ENCODE peak calls at places on chromosomes 4 and X, in ten cellular contexts. P, L, C, Y, H, R, K, X, A and Z are unnamed samples. For H3K27me3, the result is how much of the 10 kb centered on the place peaks cover.

GRCh38 chrX:120244735-120245498 is 5.7 kb upstream of the ZBTB33 start:
- DNase-seq in P (peak), L (peak), C (peak), Y (no peak), H (peak), R (peak), K (peak), X (peak), A (peak), Z (peak)

GRCh38 chrX:136210243-136210642 is 41.0 kb downstream of the MAP7D3 start:
- DNase-seq in P (no peak), L (no peak), C (no peak), Y (no peak), H (peak), R (no peak), K (no peak), X (no peak), A (no peak), Z (no peak)

GRCh38 chr4:140083320-140083719 is 70.7 kb downstream of the MAML3 start:
- DNase-seq in P (no peak), L (no peak), C (no peak), Y (no peak), H (no peak), R (no peak), K (no peak), X (no peak), A (no peak), Z (no peak)

GRCh38 chr4:185219551-185220344 is 10.3 kb downstream of the SNX25 start:
- DNase-seq in P (no peak), L (no peak), C (no peak), Y (peak), H (peak), R (peak), K (peak), X (no peak), A (peak), Z (no peak)

GRCh38 chrX:119398974-119399771 is at the start of gene SLC25A43:
- DNase-seq in P (peak), L (peak), C (peak), Y (no peak), H (peak), R (peak), K (peak), X (no peak), A (peak), Z (no peak)

GRCh38 chrX:54157561-54157960 is 25.5 kb downstream of the FAM120C start:
- DNase-seq in P (no peak), L (no peak), C (no peak), Y (no peak), H (no peak), R (no peak), K (no peak), X (no peak), A (no peak), Z (no peak)

GRCh38 chr4:71978192-71978845 is 53.5 kb upstream of the NPFFR2 start:
- DNase-seq in P (no peak), L (no peak), C (no peak), Y (no peak), H (no peak), R (no peak), K (no peak), X (no peak), A (no peak), Z (no peak)

GRCh38 chr4:123919576-123920098 is 523.0 kb downstream of the SPRY1 start:
- DNase-seq in P (no peak), L (no peak), C (no peak), Y (no peak), H (no peak), R (no peak), K (no peak), X (no peak), A (no peak), Z (no peak)

GRCh38 chr4:40586729-40587128 is 42.9 kb downstream of the RBM47 start:
- DNase-seq in P (peak), L (no peak), C (peak), Y (no peak), H (no peak), R (no peak), K (no peak), X (no peak), A (peak), Z (no peak)

GRCh38 chrX:115378471-115378870 is 89.0 kb downstream of the LUZP4 start:
- DNase-seq in P (no peak), L (no peak), C (no peak), Y (no peak), H (no peak), R (no peak), K (no peak), X (no peak), A (no peak), Z (no peak)

GRCh38 chr4:122000849-122001248 is 49.0 kb upstream of the TRPC3 start:
- DNase-seq in P (no peak), L (no peak), C (no peak), Y (no peak), H (no peak), R (no peak), K (no peak), X (no peak), A (no peak), Z (no peak)

GRCh38 chrX:107766470-107767140 is 9.0 kb downstream of the TSC22D3 start:
- DNase-seq in P (no peak), L (no peak), C (peak), Y (no peak), H (no peak), R (peak), K (peak), X (no peak), A (peak), Z (no peak)

GRCh38 chr4:130099159-130099558 is 1003.2 kb downstream of the C4orf33 start:
- DNase-seq in P (no peak), L (no peak), C (no peak), Y (no peak), H (no peak), R (no peak), K (no peak), X (no peak), A (no peak), Z (no peak)

GRCh38 chrX:23864719-23865349 is 42.9 kb downstream of the APOO start:
- DNase-seq in P (no peak), L (no peak), C (no peak), Y (no peak), H (no peak), R (no peak), K (no peak), X (no peak), A (no peak), Z (peak)

GRCh38 chr4:71595576-71596108 is 188.2 kb downstream of the GC start:
- DNase-seq in P (no peak), L (no peak), C (no peak), Y (no peak), H (no peak), R (no peak), K (no peak), X (no peak), A (no peak), Z (no peak)

GRCh38 chr4:41212221-41213203 is 1.8 kb downstream of the APBB2 start:
- DNase-seq in P (peak), L (no peak), C (peak), Y (no peak), H (no peak), R (peak), K (no peak), X (no peak), A (peak), Z (peak)

GRCh38 chr4:121784401-121784800 is 16.7 kb upstream of the EXOSC9 start:
- DNase-seq in P (no peak), L (no peak), C (no peak), Y (no peak), H (no peak), R (no peak), K (no peak), X (no peak), A (no peak), Z (no peak)

GRCh38 chr4:148310756-148311155 is 131.5 kb downstream of the NR3C2 start:
- DNase-seq in P (no peak), L (no peak), C (no peak), Y (no peak), H (no peak), R (no peak), K (no peak), X (no peak), A (no peak), Z (no peak)

GRCh38 chrX:21747523-21747922 is 10.4 kb downstream of the SMPX start:
- DNase-seq in P (no peak), L (no peak), C (no peak), Y (no peak), H (no peak), R (no peak), K (no peak), X (no peak), A (no peak), Z (no peak)

GRCh38 chr4:185838104-185838452 is 26.1 kb upstream of the SORBS2 start:
- DNase-seq in P (no peak), L (no peak), C (no peak), Y (no peak), H (no peak), R (no peak), K (no peak), X (no peak), A (no peak), Z (no peak)

GRCh38 chrX:119541188-119541587 is 24.0 kb downstream of the STEEP1 start:
- DNase-seq in P (no peak), L (no peak), C (no peak), Y (no peak), H (no peak), R (no peak), K (no peak), X (no peak), A (no peak), Z (no peak)

GRCh38 chr4:3079694-3080123 is 5.2 kb downstream of the HTT start:
- DNase-seq in P (no peak), L (no peak), C (no peak), Y (no peak), H (no peak), R (no peak), K (no peak), X (no peak), A (no peak), Z (no peak)

GRCh38 chr4:57320880-57321279 is 210.7 kb upstream of the IGFBP7 start:
- DNase-seq in P (no peak), L (no peak), C (no peak), Y (peak), H (no peak), R (no peak), K (no peak), X (no peak), A (no peak), Z (peak)

GRCh38 chr4:21577066-21577465 is 371.5 kb downstream of the KCNIP4 start:
- DNase-seq in P (no peak), L (no peak), C (no peak), Y (no peak), H (no peak), R (no peak), K (no peak), X (no peak), A (no peak), Z (no peak)

GRCh38 chr4:182807346-182807745 is 109.8 kb downstream of the DCTD start:
- DNase-seq in P (no peak), L (no peak), C (no peak), Y (no peak), H (no peak), R (no peak), K (no peak), X (no peak), A (no peak), Z (no peak)

GRCh38 chrX:49282647-49283011 is 13.0 kb downstream of the PPP1R3F start:
- DNase-seq in P (no peak), L (no peak), C (no peak), Y (no peak), H (no peak), R (no peak), K (no peak), X (no peak), A (peak), Z (peak)

GRCh38 chr4:11438647-11439046 is 10.0 kb upstream of the HS3ST1 start:
- DNase-seq in P (no peak), L (no peak), C (no peak), Y (peak), H (no peak), R (no peak), K (no peak), X (no peak), A (no peak), Z (no peak)

GRCh38 chr4:121421594-121421993 is 40.8 kb upstream of the QRFPR start:
- DNase-seq in P (no peak), L (no peak), C (no peak), Y (no peak), H (no peak), R (no peak), K (no peak), X (no peak), A (no peak), Z (peak)

GRCh38 chr4:37970702-37971101 is 10.5 kb downstream of the PTTG2 start:
- DNase-seq in P (peak), L (peak), C (peak), Y (no peak), H (peak), R (peak), K (peak), X (peak), A (peak), Z (peak)

GRCh38 chr4:71126719-71127118 is 133.3 kb downstream of the DCK start:
- DNase-seq in P (no peak), L (no peak), C (no peak), Y (no peak), H (no peak), R (peak), K (no peak), X (no peak), A (no peak), Z (no peak)

GRCh38 chr4:20249333-20249732 is 2.4 kb upstream of the SLIT2 start:
- DNase-seq in P (no peak), L (no peak), C (no peak), Y (no peak), H (peak), R (no peak), K (no peak), X (no peak), A (no peak), Z (peak)

GRCh38 chr4:11904991-11905760 is 476.5 kb upstream of the HS3ST1 start:
- DNase-seq in P (no peak), L (no peak), C (no peak), Y (no peak), H (no peak), R (no peak), K (no peak), X (no peak), A (no peak), Z (no peak)

GRCh38 chr4:102620697-102621497 is 119.7 kb downstream of the NFKB1 start:
- DNase-seq in P (no peak), L (no peak), C (no peak), Y (no peak), H (peak), R (peak), K (no peak), X (no peak), A (no peak), Z (peak)

GRCh38 chr4:98430708-98431403 is 169.7 kb downstream of the RAP1GDS1 start:
- DNase-seq in P (no peak), L (no peak), C (no peak), Y (no peak), H (no peak), R (no peak), K (no peak), X (no peak), A (no peak), Z (no peak)

GRCh38 chr4:7911044-7911578 is 28.6 kb downstream of the AFAP1 start:
- DNase-seq in P (peak), L (no peak), C (peak), Y (no peak), H (no peak), R (no peak), K (peak), X (no peak), A (peak), Z (peak)

GRCh38 chr4:175443547-175443946 is 368.5 kb downstream of the GPM6A start:
- DNase-seq in P (no peak), L (no peak), C (no peak), Y (no peak), H (no peak), R (no peak), K (no peak), X (no peak), A (no peak), Z (no peak)

GRCh38 chr4:137310156-137310555 is 222.1 kb downstream of the PCDH18 start:
- DNase-seq in P (no peak), L (no peak), C (no peak), Y (no peak), H (no peak), R (no peak), K (no peak), X (no peak), A (no peak), Z (no peak)

GRCh38 chr4:785332-786073 is 40.4 kb downstream of the CPLX1 start:
- DNase-seq in P (no peak), L (no peak), C (no peak), Y (no peak), H (no peak), R (no peak), K (no peak), X (no peak), A (peak), Z (no peak)

GRCh38 chr4:88419874-88420273 is 37.0 kb upstream of the HERC5 start:
- DNase-seq in P (no peak), L (no peak), C (no peak), Y (no peak), H (no peak), R (no peak), K (no peak), X (no peak), A (no peak), Z (no peak)

GRCh38 chr4:83113429-83113786 is 1.1 kb downstream of the PLAC8 start:
- DNase-seq in P (no peak), L (no peak), C (no peak), Y (no peak), H (no peak), R (no peak), K (no peak), X (no peak), A (no peak), Z (no peak)

GRCh38 chr4:83114576-83114975 is at the start of gene PLAC8:
- DNase-seq in P (no peak), L (no peak), C (no peak), Y (no peak), H (no peak), R (peak), K (no peak), X (peak), A (no peak), Z (no peak)

GRCh38 chr4:83110970-83111369 is 3.6 kb downstream of the PLAC8 start:
- DNase-seq in P (no peak), L (no peak), C (no peak), Y (no peak), H (no peak), R (no peak), K (no peak), X (no peak), A (no peak), Z (no peak)

GRCh38 chr4:83112239-83112638 is 2.3 kb downstream of the PLAC8 start:
- DNase-seq in P (no peak), L (no peak), C (no peak), Y (no peak), H (peak), R (peak), K (no peak), X (no peak), A (no peak), Z (no peak)

DNA sequence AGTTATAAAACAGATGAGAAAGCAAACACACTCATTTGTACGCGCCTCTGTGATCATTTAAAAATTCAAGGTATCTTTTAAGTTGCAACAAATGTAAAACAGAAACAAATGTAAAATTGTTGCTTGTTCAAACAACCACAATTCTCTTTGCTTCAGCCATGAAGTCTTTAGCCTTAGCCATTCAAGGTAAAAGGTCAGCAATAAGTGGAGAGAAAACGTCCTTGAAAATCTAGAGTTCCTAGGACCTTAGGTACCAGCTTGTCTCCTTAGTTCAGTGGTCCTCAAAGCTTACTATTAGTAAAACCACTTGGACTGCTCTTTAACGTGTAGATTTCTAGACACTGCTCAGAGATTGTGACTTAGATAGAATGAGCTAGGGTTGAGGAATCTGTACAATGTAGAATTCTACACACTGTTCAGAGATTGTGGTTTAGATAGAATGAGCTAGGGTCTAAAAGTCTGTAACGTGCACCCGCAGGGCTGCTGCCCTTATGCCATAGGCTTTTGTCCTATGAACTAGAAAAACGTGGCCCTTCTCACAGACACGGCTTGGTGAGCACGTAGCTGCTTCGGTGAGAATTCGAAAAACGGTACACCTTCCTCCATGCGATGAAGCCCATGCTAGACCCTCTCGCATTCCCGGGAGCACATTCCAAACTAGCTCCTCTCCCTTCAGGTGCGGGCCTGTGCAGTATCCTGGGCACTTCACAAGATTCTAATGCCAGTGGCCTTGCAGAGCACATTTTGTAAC is 1.7 kb downstream of the PLAC8 start:
- DNase-seq in P (no peak), L (no peak), C (no peak), Y (no peak), H (no peak), R (peak), K (no peak), X (no peak), A (no peak), Z (no peak)
- H3K27ac ChIP-seq in P (peak), L (peak), C (no peak), Y (no peak), H (no peak), R (peak), K (no peak), X (peak), A (no peak), Z (no peak)

DNA sequence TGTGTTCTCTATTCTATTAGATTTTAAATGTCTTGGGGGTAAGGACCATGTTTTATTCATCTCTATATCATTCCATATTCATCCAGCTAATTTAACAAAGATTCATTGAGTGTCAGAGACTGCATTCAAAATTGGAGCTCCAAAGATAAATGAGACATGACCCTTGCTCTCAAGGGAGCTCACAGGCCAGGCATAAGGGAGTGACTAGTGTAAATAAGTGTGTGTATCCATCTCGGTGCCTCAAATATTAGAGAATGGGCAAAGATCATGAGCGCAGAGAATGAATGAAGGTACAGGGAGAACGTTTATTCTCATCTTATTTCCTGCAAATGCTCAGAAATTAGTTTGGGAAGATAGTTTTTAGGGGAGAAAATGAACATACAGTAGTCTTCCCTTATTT is 150.1 kb upstream of the CASK start:
- DNase-seq in P (no peak), L (no peak), C (no peak), Y (no peak), H (no peak), R (no peak), K (no peak), X (no peak), A (no peak), Z (no peak)
- H3K27me3 ChIP-seq in P (under half), L (under half), C (under half), Y (under half), H (under half), R (under half), K (under half), X (under half), A (under half), Z (under half)

GRCh38 chr4:172740434-172740833 is 428.2 kb upstream of the GALNT7 start:
- DNase-seq in P (no peak), L (no peak), C (no peak), Y (no peak), H (no peak), R (no peak), K (no peak), X (no peak), A (no peak), Z (no peak)
- H3K4me3 ChIP-seq in P (no peak), L (no peak), C (no peak), Y (no peak), H (no peak), R (no peak), K (no peak), X (no peak), A (no peak), Z (no peak)

DNA sequence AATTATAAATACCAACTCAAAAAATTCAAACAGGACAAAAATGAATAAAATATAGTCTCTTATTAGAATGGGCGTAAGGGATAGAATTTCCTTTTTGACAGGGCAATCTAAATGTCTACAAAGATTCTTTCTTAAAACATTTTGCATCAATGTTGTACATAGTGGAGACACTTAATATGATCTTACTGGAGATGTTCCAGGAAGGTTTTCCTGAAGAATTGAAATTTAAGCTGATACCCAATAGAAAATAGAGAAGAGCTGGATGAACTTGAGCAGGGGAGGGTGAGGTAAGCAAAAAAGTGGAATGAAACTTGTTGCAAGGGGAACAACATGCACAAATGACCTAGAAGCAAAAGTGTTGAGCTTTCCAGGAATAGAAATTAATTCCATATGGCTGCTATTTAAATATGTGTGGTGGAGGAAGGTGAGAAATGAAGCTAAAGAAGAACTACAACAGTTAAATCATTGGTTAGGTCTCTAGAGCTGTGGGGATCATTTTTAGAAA is 19.7 kb downstream of the SLAIN2 start:
- DNase-seq in P (no peak), L (no peak), C (no peak), Y (no peak), H (no peak), R (no peak), K (no peak), X (no peak), A (no peak), Z (no peak)
- H3K27ac ChIP-seq in P (no peak), L (no peak), C (no peak), Y (no peak), H (no peak), R (no peak), K (no peak), X (no peak), A (no peak), Z (no peak)